ENCODE peak calls at places on chromosomes 16 and 17, in nine cellular contexts. E is aorta; C is skeletal muscle cell; U is CD8-positive, alpha-beta T cell; P is BE2C; A is Panc1; K is tibial nerve; G is kidney; N is dorsolateral prefrontal cortex. H is an unnamed sample.

GRCh38 chr17:7875804-7876203 is 12.8 kb upstream of the CHD3 start:
- DNase-seq in E (no peak), C (no peak), U (no peak), P (no peak), A (no peak), K (no peak), G (no peak), N (no peak), H (no peak)

GRCh38 chr16:14225457-14225856 is 154.3 kb downstream of the MRTFB start:
- DNase-seq in E (no peak), C (no peak), U (no peak), P (no peak), A (no peak), K (no peak), G (no peak), N (no peak), H (no peak)

GRCh38 chr17:44360826-44361225 is 2.8 kb downstream of the FAM171A2 start:
- DNase-seq in E (peak), C (no peak), U (no peak), P (no peak), A (no peak), K (no peak), G (peak), N (no peak), H (no peak)

GRCh38 chr16:86716649-86717048 is 138.3 kb downstream of the FOXL1 start:
- DNase-seq in E (no peak), C (no peak), U (no peak), P (no peak), A (no peak), K (no peak), G (no peak), N (no peak), H (no peak)

GRCh38 chr16:4663756-4664465 is 29.5 kb upstream of the NUDT16L1 start:
- DNase-seq in E (peak), C (no peak), U (no peak), P (no peak), A (no peak), K (no peak), G (no peak), N (no peak), H (no peak)

GRCh38 chr17:22270381-22270780 is 578.1 kb downstream of the KCNJ18 start:
- DNase-seq in E (no peak), C (no peak), U (no peak), P (no peak), A (no peak), K (no peak), G (no peak), N (no peak), H (no peak)

GRCh38 chr17:10748475-10749110 is 18.8 kb upstream of the TMEM220 start:
- DNase-seq in E (peak), C (no peak), U (no peak), P (peak), A (no peak), K (no peak), G (no peak), N (no peak), H (no peak)

GRCh38 chr17:2060681-2061440 is 6.0 kb downstream of the HIC1 start:
- DNase-seq in E (no peak), C (no peak), U (no peak), P (no peak), A (no peak), K (no peak), G (peak), N (no peak), H (no peak)

GRCh38 chr17:12985431-12986285 is 32.2 kb downstream of the ELAC2 start:
- DNase-seq in E (no peak), C (peak), U (no peak), P (no peak), A (no peak), K (no peak), G (no peak), N (no peak), H (no peak)

GRCh38 chr16:87333101-87333500 is 15.9 kb upstream of the C16orf95 start:
- DNase-seq in E (no peak), C (no peak), U (no peak), P (no peak), A (no peak), K (no peak), G (peak), N (peak), H (no peak)

GRCh38 chr17:30831257-30831656 is 509 bp upstream of the ATAD5 start:
- DNase-seq in E (no peak), C (no peak), U (no peak), P (no peak), A (no peak), K (no peak), G (no peak), N (no peak), H (no peak)

GRCh38 chr16:49951568-49952195 is 73.3 kb upstream of the CNEP1R1 start:
- DNase-seq in E (no peak), C (no peak), U (no peak), P (no peak), A (no peak), K (no peak), G (no peak), N (no peak), H (no peak)

GRCh38 chr16:85573696-85574641 is 39.2 kb upstream of the GSE1 start:
- DNase-seq in E (peak), C (peak), U (no peak), P (peak), A (no peak), K (peak), G (peak), N (no peak), H (no peak)

GRCh38 chr16:56547120-56547948 is 17.5 kb upstream of the MT4 start:
- DNase-seq in E (no peak), C (peak), U (no peak), P (no peak), A (no peak), K (no peak), G (no peak), N (peak), H (peak)

GRCh38 chr17:42118545-42118944 is 2.6 kb downstream of the KAT2A start:
- DNase-seq in E (no peak), C (no peak), U (no peak), P (peak), A (no peak), K (no peak), G (no peak), N (no peak), H (no peak)

GRCh38 chr17:17781591-17782424 is 55.0 kb downstream of the SREBF1 start:
- DNase-seq in E (peak), C (peak), U (no peak), P (peak), A (no peak), K (peak), G (peak), N (peak), H (no peak)

GRCh38 chr17:6496636-6497441 is 52.6 kb downstream of the PIMREG start:
- DNase-seq in E (no peak), C (no peak), U (no peak), P (no peak), A (no peak), K (no peak), G (peak), N (peak), H (no peak)

GRCh38 chr16:58024673-58025350 is 742 bp upstream of the MMP15 start:
- DNase-seq in E (no peak), C (no peak), U (no peak), P (no peak), A (no peak), K (no peak), G (peak), N (no peak), H (no peak)

GRCh38 chr17:76772842-76773521 is 35.1 kb downstream of the MFSD11 start:
- DNase-seq in E (no peak), C (peak), U (peak), P (peak), A (no peak), K (no peak), G (no peak), N (no peak), H (no peak)

DNA sequence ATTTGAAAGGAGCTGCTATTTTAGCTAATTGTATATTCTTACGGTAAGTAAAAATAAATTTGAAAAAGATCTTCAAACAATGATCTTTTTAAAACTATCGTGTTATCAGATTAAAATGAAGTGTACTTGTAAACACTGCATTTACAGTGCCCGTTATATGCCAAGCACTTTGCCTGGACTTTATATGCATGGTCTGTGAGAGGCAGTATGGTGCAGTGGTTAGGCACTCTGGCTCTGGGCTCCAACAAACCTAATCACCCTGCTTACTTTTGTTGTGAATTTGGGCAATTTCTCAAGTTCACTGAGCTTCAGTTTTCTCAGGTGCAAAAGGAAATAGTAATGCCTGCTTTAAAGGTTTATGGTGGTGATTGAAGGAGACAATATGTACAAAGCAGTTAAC is 1.4 kb downstream of the PMP22 start:
- DNase-seq in E (no peak), C (no peak), U (no peak), P (no peak), A (no peak), K (no peak), G (no peak), N (no peak), H (no peak)
- H3K4me3 ChIP-seq in E (no peak), C (peak), U (no peak), P (peak), A (no peak), K (peak), G (no peak), N (peak), H (peak)

GRCh38 chr17:39669897-39670735 is 1.9 kb downstream of the PNMT start:
- DNase-seq in E (no peak), C (no peak), U (no peak), P (no peak), A (no peak), K (no peak), G (peak), N (no peak), H (no peak)

GRCh38 chr17:39667262-39668140 is 752 bp upstream of the PNMT start:
- DNase-seq in E (no peak), C (no peak), U (no peak), P (peak), A (no peak), K (no peak), G (peak), N (no peak), H (no peak)

GRCh38 chr17:39666231-39666600 is 1.1 kb downstream of the TCAP start:
- DNase-seq in E (no peak), C (no peak), U (no peak), P (no peak), A (no peak), K (no peak), G (peak), N (no peak), H (no peak)

GRCh38 chr17:39666601-39667261 is 1.5 kb upstream of the PNMT start:
- DNase-seq in E (peak), C (no peak), U (no peak), P (no peak), A (no peak), K (no peak), G (peak), N (peak), H (no peak)

GRCh38 chr17:39668141-39668924 is at the start of gene PNMT:
- DNase-seq in E (peak), C (no peak), U (peak), P (peak), A (no peak), K (peak), G (peak), N (no peak), H (no peak)
- H3K4me3 ChIP-seq in E (no peak), C (peak), U (peak), P (peak), A (peak), K (peak), G (no peak), N (peak), H (peak)

DNA sequence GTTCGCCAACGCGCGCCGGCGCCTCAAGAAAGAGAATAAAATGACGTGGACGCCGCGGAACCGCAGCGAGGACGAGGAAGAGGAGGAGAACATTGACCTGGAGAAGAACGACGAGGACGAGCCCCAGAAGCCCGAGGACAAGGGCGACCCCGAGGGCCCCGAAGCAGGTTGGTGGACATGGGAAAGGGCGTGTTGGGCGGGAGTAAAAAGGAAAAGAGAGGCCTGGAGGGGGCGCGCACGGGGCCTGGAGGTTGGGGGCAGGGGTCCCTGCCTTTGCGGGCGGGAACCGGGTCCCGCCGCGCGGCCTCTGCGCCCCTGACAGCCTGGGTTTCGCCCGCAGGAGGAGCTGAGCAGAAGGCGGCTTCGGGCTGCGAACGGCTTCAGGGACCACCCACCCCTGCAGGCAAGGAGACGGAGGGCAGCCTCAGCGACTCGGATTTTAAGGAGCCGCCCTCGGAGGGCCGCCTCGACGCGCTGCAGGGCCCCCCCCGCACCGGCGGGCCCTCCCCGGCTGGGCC is 2.1 kb downstream of the IRX5 start:
- DNase-seq in E (no peak), C (no peak), U (no peak), P (no peak), A (no peak), K (no peak), G (peak), N (no peak), H (no peak)
- H3K4me3 ChIP-seq in E (no peak), C (peak), U (no peak), P (no peak), A (no peak), K (no peak), G (no peak), N (no peak), H (peak)

DNA sequence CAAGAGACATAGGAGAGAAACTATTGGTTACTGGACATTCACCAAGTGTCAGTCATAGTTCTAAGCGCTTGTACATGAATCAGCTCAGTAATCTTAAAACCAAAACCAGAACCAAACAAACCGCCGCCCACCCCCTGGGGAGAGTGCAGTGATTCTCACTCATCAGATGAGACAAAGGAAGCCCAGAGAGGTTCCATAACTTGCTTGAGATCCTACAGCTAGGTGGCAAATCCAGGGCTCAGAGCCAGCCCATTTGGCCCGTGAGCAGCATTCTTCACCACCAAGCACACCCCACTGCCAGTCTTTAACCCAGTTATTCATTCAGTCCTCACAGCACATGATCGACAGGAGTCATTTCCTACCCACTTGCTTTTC is 37.2 kb upstream of the RGS9 start:
- DNase-seq in E (peak), C (no peak), U (peak), P (peak), A (peak), K (peak), G (no peak), N (peak), H (no peak)
- H3K4me3 ChIP-seq in E (no peak), C (no peak), U (peak), P (peak), A (peak), K (peak), G (peak), N (peak), H (peak)

GRCh38 chr16:17466876-17467275 is 3.9 kb downstream of the XYLT1 start:
- DNase-seq in E (no peak), C (no peak), U (no peak), P (no peak), A (no peak), K (no peak), G (no peak), N (no peak), H (no peak)
- H3K4me3 ChIP-seq in E (no peak), C (no peak), U (no peak), P (no peak), A (no peak), K (no peak), G (no peak), N (peak), H (no peak)

GRCh38 chr17:50719924-50720805 is 762 bp downstream of the LUC7L3 start:
- DNase-seq in E (no peak), C (no peak), U (no peak), P (no peak), A (no peak), K (no peak), G (no peak), N (no peak), H (no peak)

GRCh38 chr17:50725769-50726655 is 6.6 kb downstream of the LUC7L3 start:
- DNase-seq in E (no peak), C (no peak), U (no peak), P (no peak), A (no peak), K (no peak), G (no peak), N (no peak), H (no peak)

GRCh38 chr17:50719144-50719923 is at the start of gene LUC7L3:
- DNase-seq in E (peak), C (peak), U (peak), P (peak), A (no peak), K (peak), G (peak), N (peak), H (peak)

GRCh38 chr17:50722746-50723145 is 3.3 kb downstream of the LUC7L3 start:
- DNase-seq in E (no peak), C (no peak), U (no peak), P (no peak), A (no peak), K (no peak), G (no peak), N (no peak), H (no peak)

DNA sequence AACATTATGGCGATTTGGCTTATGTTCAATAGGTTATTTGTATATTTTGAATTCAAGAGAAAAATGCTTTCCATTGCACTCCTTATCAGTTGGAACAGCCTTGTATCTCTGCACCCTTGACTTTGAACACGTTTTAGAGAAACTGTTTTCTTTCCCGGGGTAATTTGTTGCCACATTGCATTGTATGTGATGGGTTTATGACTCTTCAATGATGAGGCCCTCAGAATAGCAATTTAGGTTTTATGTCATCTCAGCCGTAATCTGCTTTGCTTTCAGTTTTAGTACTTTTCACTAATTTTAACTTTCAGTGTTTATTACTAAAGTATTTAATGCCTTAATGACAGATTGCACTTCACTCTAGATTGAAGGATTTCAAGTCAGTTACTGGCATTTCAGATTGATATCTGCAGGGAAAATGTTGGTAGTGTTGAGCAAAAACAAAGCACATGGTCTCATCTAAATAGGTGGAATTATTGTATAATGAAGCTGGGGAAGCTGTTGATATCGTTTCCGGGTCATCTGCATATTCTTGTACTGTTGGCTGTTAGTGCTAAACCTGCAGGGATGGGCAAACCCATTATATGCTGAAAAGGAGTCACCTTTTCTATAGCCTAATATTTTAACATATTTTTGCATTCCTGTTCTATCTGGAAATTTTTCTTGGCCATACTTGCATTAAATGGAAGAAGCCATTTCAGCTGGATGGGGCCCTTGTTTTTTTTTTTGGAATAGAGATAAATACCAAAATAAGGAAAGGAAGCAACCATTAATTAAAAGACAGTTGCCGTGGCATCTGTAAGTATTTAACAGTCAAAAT is 2.0 kb downstream of the LUC7L3 start:
- DNase-seq in E (no peak), C (no peak), U (no peak), P (no peak), A (no peak), K (no peak), G (no peak), N (no peak), H (no peak)
- H3K4me3 ChIP-seq in E (peak), C (peak), U (peak), P (peak), A (peak), K (peak), G (peak), N (peak), H (peak)

GRCh38 chr17:48592592-48592991 is 987 bp downstream of the HOXB5 start:
- DNase-seq in E (no peak), C (no peak), U (no peak), P (no peak), A (no peak), K (no peak), G (no peak), N (no peak), H (no peak)
- H3K4me3 ChIP-seq in E (no peak), C (peak), U (no peak), P (no peak), A (peak), K (no peak), G (peak), N (no peak), H (no peak)